ENCODE peak calls at places on chromosome 13, in seven cellular contexts. F is GM23338, E is PC-3, S is HCT116, G is MM.1S, X is GM23248, T is hepatocyte. K is an unnamed sample. For H3K4me1, the result is how much of the 10 kb centered on the place peaks cover.

GRCh38 chr13:41111454-41111853 is 21.1 kb downstream of the KBTBD6 start:
- DNase-seq in S (no peak), F (no peak), E (no peak), G (no peak), T (no peak), X (peak), K (no peak)

GRCh38 chr13:21061077-21061945 is at the start of gene LATS2:
- DNase-seq in T (peak), S (peak), E (peak), G (peak), F (peak), X (peak), K (peak)

GRCh38 chr13:33017410-33017929 is 1.2 kb downstream of the KL start:
- DNase-seq in E (no peak), X (peak), G (peak), F (peak), S (no peak), T (peak), K (peak)

GRCh38 chr13:21557995-21558394 is 46.0 kb downstream of the MICU2 start:
- DNase-seq in G (no peak), T (no peak), X (peak), F (peak), S (peak), E (peak), K (peak)

GRCh38 chr13:72258340-72258981 is 391.5 kb upstream of the DACH1 start:
- DNase-seq in X (no peak), T (no peak), F (peak), E (no peak), S (no peak), G (no peak), K (no peak)

GRCh38 chr13:49418206-49418605 is 25.7 kb downstream of the CAB39L start:
- DNase-seq in S (no peak), G (no peak), F (no peak), X (no peak), E (no peak), T (no peak), K (no peak)

GRCh38 chr13:82627183-82627582 is 1255.1 kb downstream of the SLITRK1 start:
- DNase-seq in E (peak), G (no peak), S (no peak), X (peak), F (no peak), T (no peak), K (no peak)

GRCh38 chr13:64704121-64704520 is 2526.0 kb downstream of the PCDH9 start:
- DNase-seq in F (no peak), S (no peak), X (peak), T (peak), G (no peak), E (no peak), K (no peak)

GRCh38 chr13:36163809-36164308 is 32.7 kb upstream of the DCLK1 start:
- DNase-seq in E (peak), G (no peak), S (no peak), X (peak), T (peak), F (peak), K (no peak)

GRCh38 chr13:102773441-102774209 is at the start of gene TEX30:
- DNase-seq in X (peak), E (peak), G (peak), S (peak), F (peak), T (peak), K (peak)

GRCh38 chr13:99758465-99759162 is 213.0 kb downstream of the ZIC5 start:
- DNase-seq in F (no peak), G (no peak), E (no peak), X (no peak), S (no peak), T (no peak), K (no peak)

GRCh38 chr13:113359556-113359955 is 4.4 kb downstream of the GRTP1 start:
- DNase-seq in E (no peak), T (no peak), G (no peak), S (no peak), F (no peak), X (no peak), K (no peak)

GRCh38 chr13:29535663-29536655 is 59.5 kb downstream of the SLC7A1 start:
- DNase-seq in T (no peak), F (no peak), S (no peak), E (no peak), G (no peak), X (no peak), K (no peak)

GRCh38 chr13:103471896-103472295 is 405.7 kb upstream of the SLC10A2 start:
- DNase-seq in X (no peak), E (no peak), G (no peak), T (no peak), F (peak), S (no peak), K (peak)

GRCh38 chr13:87129602-87130300 is 541.4 kb upstream of the SLITRK5 start:
- DNase-seq in G (no peak), S (no peak), X (peak), E (peak), F (no peak), T (no peak), K (no peak)

GRCh38 chr13:44447783-44448182 is 74.2 kb downstream of the SERP2 start:
- DNase-seq in X (no peak), G (no peak), E (no peak), S (no peak), T (no peak), F (no peak), K (no peak)

GRCh38 chr13:110108348-110109139 is 198.4 kb downstream of the COL4A1 start:
- DNase-seq in G (peak), F (peak), T (peak), E (peak), S (peak), X (peak), K (peak)

GRCh38 chr13:83796364-83796763 is 85.9 kb downstream of the SLITRK1 start:
- DNase-seq in S (no peak), F (no peak), T (no peak), G (no peak), X (no peak), E (no peak), K (no peak)

GRCh38 chr13:23268441-23268840 is 87.7 kb downstream of the SGCG start:
- DNase-seq in X (no peak), S (no peak), G (peak), E (no peak), T (no peak), F (no peak), K (no peak)

GRCh38 chr13:21894091-21894490 is 223.2 kb downstream of the FGF9 start:
- DNase-seq in S (no peak), E (no peak), F (no peak), G (no peak), T (no peak), X (no peak), K (no peak)

GRCh38 chr13:92175330-92175729 is 776.9 kb downstream of the GPC5 start:
- DNase-seq in G (peak), X (peak), F (peak), S (no peak), E (peak), T (peak), K (peak)

GRCh38 chr13:78977311-78977710 is 318.4 kb upstream of the OBI1 start:
- DNase-seq in X (no peak), T (no peak), E (peak), S (no peak), F (no peak), G (no peak), K (no peak)

GRCh38 chr13:66532146-66532545 is 698.0 kb downstream of the PCDH9 start:
- DNase-seq in S (no peak), G (no peak), T (no peak), F (no peak), E (peak), X (no peak), K (no peak)

GRCh38 chr13:103142091-103142594 is 75.9 kb upstream of the SLC10A2 start:
- DNase-seq in S (no peak), E (no peak), T (no peak), F (no peak), X (no peak), G (no peak), K (no peak)

GRCh38 chr13:109884462-109884861 is 98.1 kb upstream of the IRS2 start:
- DNase-seq in F (no peak), E (no peak), G (no peak), X (no peak), T (no peak), S (no peak), K (no peak)

GRCh38 chr13:99313473-99313872 is 6.3 kb upstream of the GPR183 start:
- DNase-seq in S (no peak), F (peak), X (peak), G (no peak), E (no peak), T (no peak), K (peak)

GRCh38 chr13:64248371-64249065 is 2832.9 kb upstream of the PCDH20 start:
- DNase-seq in E (no peak), X (no peak), T (no peak), G (no peak), F (no peak), S (no peak), K (no peak)

GRCh38 chr13:112103260-112103843 is 36.4 kb downstream of the SOX1 start:
- DNase-seq in X (no peak), F (peak), E (no peak), T (no peak), S (no peak), G (no peak), K (peak)

GRCh38 chr13:30745917-30746686 is 10.8 kb downstream of the ALOX5AP start:
- DNase-seq in E (no peak), T (peak), G (no peak), S (no peak), F (no peak), X (no peak), K (no peak)

GRCh38 chr13:30744686-30745085 is 9.3 kb downstream of the ALOX5AP start:
- DNase-seq in F (no peak), X (no peak), S (no peak), T (no peak), E (no peak), G (peak), K (no peak)

GRCh38 chr13:30743319-30744055 is 8.1 kb downstream of the ALOX5AP start:
- DNase-seq in F (no peak), E (peak), T (peak), G (no peak), S (peak), X (peak), K (no peak)

GRCh38 chr13:30742896-30743295 is 7.6 kb downstream of the ALOX5AP start:
- DNase-seq in T (no peak), F (no peak), E (no peak), S (no peak), G (no peak), X (peak), K (no peak)

GRCh38 chr13:30744056-30744684 is 8.8 kb downstream of the ALOX5AP start:
- DNase-seq in G (peak), T (peak), F (no peak), E (peak), X (peak), S (peak), K (no peak)
- H3K4me1 ChIP-seq in G (under half), T (under half), F (under half), E (under half), X (under half), S (under half), K (under half)

GRCh38 chr13:77698211-77699058 is 948 bp downstream of the SLAIN1 start:
- DNase-seq in E (peak), S (no peak), T (peak), G (peak), X (peak), F (peak), K (peak)

GRCh38 chr13:77696863-77697207 is 652 bp upstream of the SLAIN1 start:
- DNase-seq in X (no peak), T (no peak), S (no peak), G (no peak), E (no peak), F (no peak), K (no peak)

GRCh38 chr13:77697208-77698103 is at the start of gene SLAIN1:
- DNase-seq in E (peak), X (peak), T (peak), G (peak), S (no peak), F (peak), K (peak)

GRCh38 chr13:77693449-77693940 is 4.0 kb upstream of the SLAIN1 start:
- DNase-seq in F (no peak), T (no peak), G (no peak), E (no peak), S (no peak), X (no peak), K (no peak)

GRCh38 chr13:77696006-77696862 is 1.3 kb upstream of the SLAIN1 start:
- DNase-seq in T (peak), S (no peak), G (peak), E (peak), X (no peak), F (peak), K (peak)
- TF ChIP-seq EZH2 in T (no peak), S (no peak), G (no peak), E (peak), X (peak), F (no peak), K (no peak)

GRCh38 chr13:67996101-67996500 is 766.0 kb upstream of the PCDH9 start:
- DNase-seq in F (no peak), T (no peak), G (no peak), E (no peak), X (no peak), S (no peak), K (no peak)
- TF ChIP-seq EZH2phosphoT487 in F (no peak), T (no peak), G (no peak), E (no peak), X (no peak), S (no peak), K (no peak)

GRCh38 chr13:26965058-26965380 is 204.4 kb upstream of the GPR12 start:
- DNase-seq in X (no peak), E (no peak), F (no peak), S (no peak), G (no peak), T (no peak), K (no peak)

GRCh38 chr13:26965976-26966375 is 205.4 kb upstream of the GPR12 start:
- DNase-seq in G (no peak), E (no peak), S (no peak), F (no peak), X (peak), T (peak), K (no peak)

GRCh38 chr13:26964278-26965057 is 203.9 kb upstream of the GPR12 start:
- DNase-seq in X (peak), G (no peak), T (no peak), S (no peak), F (peak), E (no peak), K (no peak)

GRCh38 chr13:26968431-26969335 is 202.9 kb downstream of the USP12 start:
- DNase-seq in S (no peak), X (peak), F (no peak), T (peak), E (no peak), G (no peak), K (no peak)

DNA sequence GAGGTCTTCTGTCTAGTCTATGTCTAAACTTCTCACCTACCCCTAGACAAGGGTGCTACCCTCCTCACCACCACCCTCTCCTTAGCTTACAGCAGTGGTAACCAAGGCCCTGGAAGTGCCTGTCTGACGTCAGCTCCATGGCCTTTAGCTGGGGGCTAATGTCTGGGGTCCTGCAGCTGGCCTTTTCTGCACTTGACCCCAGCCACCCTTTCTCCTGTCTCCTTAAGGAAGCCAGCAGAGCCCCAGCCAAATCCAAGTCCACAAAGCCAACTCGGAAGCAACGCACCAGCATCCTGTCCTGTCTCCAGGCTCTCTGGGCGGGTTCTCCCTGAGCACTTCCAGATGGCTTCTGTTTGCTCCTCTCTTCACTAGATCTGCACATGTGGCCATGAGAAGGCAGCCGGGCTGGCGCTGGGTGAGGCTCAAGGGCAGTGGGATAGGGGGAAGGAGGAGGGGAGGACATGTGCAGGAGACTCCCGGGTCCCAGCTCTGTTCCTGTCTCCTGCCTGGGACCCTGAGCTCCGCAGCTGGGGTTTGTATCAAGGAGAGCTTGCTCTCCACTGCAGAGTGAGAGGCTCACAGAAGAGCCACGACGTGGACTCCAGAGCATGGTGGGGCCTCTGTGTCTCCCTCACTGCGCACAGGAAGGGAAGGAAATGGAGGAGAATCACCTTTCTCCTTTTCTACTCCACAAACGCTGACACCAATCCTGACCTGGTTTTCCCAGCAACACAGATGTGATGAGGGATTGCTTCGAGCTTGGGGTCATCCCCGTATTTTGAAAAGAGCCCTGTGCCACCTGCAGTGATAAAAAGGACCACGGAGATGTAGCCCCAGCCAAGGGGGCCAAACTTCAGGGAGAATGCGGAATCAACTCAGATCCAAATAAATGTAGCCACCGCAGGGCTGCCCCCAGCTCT is 204.2 kb downstream of the USP12 start:
- DNase-seq in T (no peak), S (no peak), X (peak), G (no peak), F (no peak), E (no peak), K (no peak)
- H3K4me1 ChIP-seq in T (half or more), S (under half), X (under half), G (under half), F (under half), E (under half), K (under half)

K was measured in neural progenitor cell.